ENCODE peak calls at places on chromosomes 3 and 15, in four cellular contexts. T is HepG2; D is brain microvascular endothelial cell; Z is effector memory CD4-positive, alpha-beta T cell. P is an unnamed sample.

GRCh38 chr15:73030280-73030679 is 22.0 kb upstream of the NEO1 start:
- DNase-seq in T (no peak), D (no peak), Z (no peak), P (no peak)

GRCh38 chr3:157373783-157374182 is 62.9 kb upstream of the PTX3 start:
- DNase-seq in T (no peak), D (no peak), Z (no peak), P (no peak)

GRCh38 chr3:171718493-171719205 is 91.6 kb downstream of the PLD1 start:
- DNase-seq in T (no peak), D (no peak), Z (no peak), P (no peak)

GRCh38 chr3:99866167-99866810 is 48.6 kb downstream of the CMSS1 start:
- DNase-seq in T (no peak), D (peak; percentile 72), Z (no peak), P (peak; percentile 18)

GRCh38 chr15:74206801-74207281 is 4.3 kb upstream of the STRA6 start:
- DNase-seq in T (no peak), D (no peak), Z (no peak), P (no peak)

GRCh38 chr3:42513521-42513920 is 11.1 kb downstream of the VIPR1 start:
- DNase-seq in T (no peak), D (no peak), Z (no peak), P (no peak)

GRCh38 chr3:195173696-195174095 is 97.3 kb downstream of the XXYLT1 start:
- DNase-seq in T (no peak), D (peak; percentile 80), Z (no peak), P (no peak)

GRCh38 chr3:29486087-29486486 is 205.2 kb downstream of the RBMS3 start:
- DNase-seq in T (no peak), D (peak; percentile 18), Z (no peak), P (peak; percentile 54)

GRCh38 chr3:134378384-134378783 is 4.1 kb upstream of the AMOTL2 start:
- DNase-seq in T (peak; percentile 50), D (no peak), Z (no peak), P (peak; percentile 32)

GRCh38 chr15:58401276-58401675 is 30.5 kb upstream of the LIPC start:
- DNase-seq in T (no peak), D (no peak), Z (no peak), P (no peak)

GRCh38 chr3:146972726-146973125 is 367.6 kb upstream of the PLSCR5 start:
- DNase-seq in T (no peak), D (peak; percentile 53), Z (no peak), P (no peak)

GRCh38 chr3:81888822-81889557 is 127.5 kb upstream of the GBE1 start:
- DNase-seq in T (no peak), D (no peak), Z (no peak), P (no peak)

GRCh38 chr3:156005698-156006097 is 114.7 kb upstream of the KCNAB1 start:
- DNase-seq in T (peak; percentile 56), D (no peak), Z (no peak), P (no peak)

GRCh38 chr3:141009496-141009895 is 41.7 kb upstream of the SPSB4 start:
- DNase-seq in T (no peak), D (no peak), Z (no peak), P (no peak)

GRCh38 chr3:57832925-57833324 is 76.8 kb downstream of the SLMAP start:
- DNase-seq in T (no peak), D (no peak), Z (no peak), P (no peak)

GRCh38 chr3:189360291-189360690 is 188.5 kb downstream of the TPRG1 start:
- DNase-seq in T (no peak), D (no peak), Z (no peak), P (no peak)

GRCh38 chr3:140277886-140278285 is 342.9 kb downstream of the CLSTN2 start:
- DNase-seq in T (no peak), D (no peak), Z (no peak), P (no peak)

GRCh38 chr15:78130466-78131294 is 565 bp downstream of the CIB2 start:
- DNase-seq in T (no peak), D (no peak), Z (no peak), P (peak; percentile 67)

GRCh38 chr3:167840247-167840646 is 104.7 kb downstream of the SERPINI1 start:
- DNase-seq in T (no peak), D (no peak), Z (no peak), P (no peak)

GRCh38 chr15:73630030-73630429 is 3.2 kb downstream of the NPTN start:
- DNase-seq in T (peak; percentile 43), D (no peak), Z (no peak), P (peak; percentile 19)

GRCh38 chr15:75903331-75904240 is at the start of gene FBXO22:
- DNase-seq in T (peak; percentile 82), D (peak; percentile 83), Z (peak; percentile 78), P (peak; percentile 95)

GRCh38 chr3:58350627-58351013 is 17.9 kb downstream of the PXK start:
- DNase-seq in T (no peak), D (peak; percentile 30), Z (no peak), P (peak; percentile 31)

GRCh38 chr3:42819351-42819965 is 10.2 kb downstream of the ACKR2 start:
- DNase-seq in T (peak; percentile 78), D (no peak), Z (no peak), P (peak; percentile 14)

GRCh38 chr15:84797801-84798200 is 19.4 kb upstream of the ALPK3 start:
- DNase-seq in T (no peak), D (no peak), Z (no peak), P (no peak)

GRCh38 chr15:82554857-82555256 is 14.6 kb upstream of the RPS17 start:
- DNase-seq in T (no peak), D (no peak), Z (no peak), P (no peak)

GRCh38 chr3:79040701-79041100 is 727.1 kb downstream of the ROBO1 start:
- DNase-seq in T (no peak), D (peak; percentile 93), Z (no peak), P (no peak)

GRCh38 chr3:134704556-134704955 is 53.7 kb upstream of the KY start:
- DNase-seq in T (no peak), D (no peak), Z (no peak), P (no peak)

GRCh38 chr3:64456674-64457073 is 231.1 kb downstream of the ADAMTS9 start:
- DNase-seq in T (no peak), D (no peak), Z (no peak), P (no peak)

GRCh38 chr3:64163755-64164148 is 61.5 kb downstream of the PRICKLE2 start:
- DNase-seq in T (peak; percentile 20), D (peak; percentile 60), Z (no peak), P (peak; percentile 47)

GRCh38 chr3:168722091-168722490 is 626.4 kb upstream of the GOLIM4 start:
- DNase-seq in T (no peak), D (peak; percentile 3), Z (no peak), P (no peak)

GRCh38 chr3:57530071-57530608 is 14.0 kb downstream of the DNAH12 start:
- DNase-seq in T (no peak), D (no peak), Z (no peak), P (no peak)

DNA sequence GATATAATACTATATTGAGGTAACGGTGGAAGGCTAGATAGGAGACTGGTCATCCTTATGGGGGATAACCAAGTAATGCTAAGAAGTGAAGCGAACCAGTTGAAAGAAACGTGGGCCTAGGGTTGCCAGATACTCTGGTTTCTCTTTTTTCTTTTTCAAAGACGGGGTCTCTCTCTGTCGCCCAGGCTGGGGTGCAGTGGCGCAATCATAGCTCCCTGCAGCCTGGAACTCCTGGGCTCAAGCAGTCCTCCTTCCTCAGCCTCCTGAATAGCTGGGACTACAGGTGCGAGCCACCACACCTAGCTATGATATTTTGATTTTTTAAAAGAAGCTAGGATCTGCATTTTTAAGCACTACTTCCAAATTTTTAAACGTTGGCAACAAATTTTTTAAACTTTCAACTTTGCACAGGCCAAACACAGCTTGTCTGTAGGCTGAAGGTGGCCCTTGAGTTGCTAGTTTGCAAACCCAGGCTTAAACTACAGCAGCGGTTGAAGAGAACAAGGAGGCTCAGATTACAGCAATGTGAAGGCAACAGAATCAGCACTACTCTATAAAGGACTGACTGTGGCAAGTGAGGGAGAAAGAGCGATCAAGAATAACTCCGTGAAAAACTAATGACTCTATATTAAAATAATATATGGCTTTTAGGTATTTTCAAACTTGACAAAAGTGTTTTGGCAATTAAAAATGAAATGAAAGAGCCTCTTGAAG is 1.2 kb upstream of the RUBCN start:
- DNase-seq in T (no peak), D (no peak), Z (no peak), P (no peak)
- H3K4me3 ChIP-seq in T (peak overlapping the region; percentile 67), D (peak overlapping the region; percentile 75), Z (peak overlapping the region; percentile 93), P (peak overlapping the region; percentile 83)

GRCh38 chr15:89358435-89358754 is 23.8 kb upstream of the POLG start:
- DNase-seq in T (no peak), D (no peak), Z (no peak), P (no peak)
- H3K4me3 ChIP-seq in T (no peak overlapping the region), D (no peak overlapping the region), Z (peak overlapping the region; percentile 52), P (no peak overlapping the region)

DNA sequence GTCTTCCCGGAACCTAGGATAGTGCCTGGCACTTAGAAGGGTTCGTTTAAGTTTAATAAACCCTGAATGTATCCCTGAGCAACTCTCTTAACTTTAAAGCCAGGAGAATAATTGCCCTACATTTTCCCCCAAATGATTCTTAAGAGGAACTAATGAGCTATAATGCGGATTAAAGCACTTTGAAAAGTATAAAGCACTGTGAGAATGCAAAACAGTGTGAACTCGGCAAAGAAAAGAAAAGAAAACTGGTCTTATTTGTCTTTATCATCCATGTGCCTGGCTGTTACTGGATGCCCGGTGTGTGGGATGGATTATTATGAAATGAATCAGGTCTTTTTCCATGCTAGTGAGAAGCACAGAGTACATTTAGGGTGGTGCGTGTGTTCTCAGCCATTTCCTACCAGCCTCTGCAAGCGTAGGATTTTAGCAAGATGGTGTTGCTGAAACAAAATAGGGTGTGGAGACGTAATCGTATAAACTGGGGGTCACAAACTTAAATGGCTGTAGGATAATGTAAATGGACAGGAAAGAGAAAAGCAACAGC is 977 bp downstream of the KBTBD12 start:
- DNase-seq in T (no peak), D (no peak), Z (no peak), P (no peak)
- H3K4me3 ChIP-seq in T (no peak overlapping the region), D (no peak overlapping the region), Z (no peak overlapping the region), P (no peak overlapping the region)

GRCh38 chr3:11569156-11569741 is 74.5 kb downstream of the VGLL4 start:
- DNase-seq in T (no peak), D (no peak), Z (no peak), P (no peak)

GRCh38 chr3:11567516-11568467 is 75.9 kb downstream of the VGLL4 start:
- DNase-seq in T (no peak), D (peak; percentile 79), Z (no peak), P (no peak)

GRCh38 chr3:11568503-11569155 is 75.1 kb downstream of the VGLL4 start:
- DNase-seq in T (no peak), D (peak; percentile 95), Z (no peak), P (no peak)

GRCh38 chr3:11570251-11570650 is 73.5 kb downstream of the VGLL4 start:
- DNase-seq in T (no peak), D (no peak), Z (no peak), P (no peak)

GRCh38 chr3:11570789-11571495 is 72.8 kb downstream of the VGLL4 start:
- DNase-seq in T (no peak), D (peak; percentile 28), Z (no peak), P (no peak)
- H3K4me3 ChIP-seq in T (no peak overlapping the region), D (no peak overlapping the region), Z (no peak overlapping the region), P (no peak overlapping the region)

DNA sequence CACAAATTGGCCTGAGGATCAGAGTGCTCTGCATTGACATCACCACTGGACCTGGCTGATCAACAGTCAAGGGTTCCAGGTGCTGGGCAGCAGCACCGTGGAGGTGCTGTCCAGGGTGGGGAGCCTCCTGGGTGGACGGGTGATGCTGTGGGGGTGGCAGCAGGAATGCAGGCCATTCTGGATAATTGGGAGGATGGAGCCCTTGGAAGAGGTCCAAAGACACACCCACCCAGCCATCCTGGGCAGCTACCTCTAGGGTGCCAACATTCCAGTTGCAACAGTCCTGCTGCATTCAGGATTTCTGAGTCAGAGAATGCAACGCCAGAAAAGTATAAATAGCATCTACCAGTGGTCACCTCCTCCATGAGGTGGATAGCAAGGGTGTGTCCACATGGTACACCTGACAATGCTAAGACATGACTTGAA is 26.8 kb downstream of the STARD5 start:
- DNase-seq in T (no peak), D (no peak), Z (no peak), P (no peak)
- H3K4me3 ChIP-seq in T (no peak overlapping the region), D (no peak overlapping the region), Z (peak overlapping the region; percentile 79), P (peak overlapping the region; percentile 47)

GRCh38 chr3:37453393-37454391 is 279.3 kb upstream of the LRRFIP2 start:
- DNase-seq in T (peak; percentile 10), D (no peak), Z (no peak), P (no peak)
- H3K4me3 ChIP-seq in T (no peak overlapping the region), D (no peak overlapping the region), Z (no peak overlapping the region), P (no peak overlapping the region)

P was measured in GM12865.